ENCODE peak calls at places on chromosome 16, in eight cellular contexts. K, M, E, C, S, H, B and I are unnamed samples.

GRCh38 chr16:66899945-66900688 is 18.6 kb downstream of the CDH16 start:
- DNase-seq in K (no peak), M (peak), E (peak), C (no peak), S (no peak), H (peak), B (peak), I (peak)

GRCh38 chr16:798666-799065 is 1.9 kb downstream of the GNG13 start:
- DNase-seq in K (no peak), M (no peak), E (no peak), C (no peak), S (no peak), H (no peak), B (no peak), I (no peak)

GRCh38 chr16:54873081-54873480 is 57.6 kb upstream of the IRX5 start:
- DNase-seq in K (no peak), M (no peak), E (no peak), C (no peak), S (no peak), H (no peak), B (no peak), I (no peak)

GRCh38 chr16:78402797-78403196 is 303.3 kb downstream of the WWOX start:
- DNase-seq in K (no peak), M (no peak), E (no peak), C (no peak), S (no peak), H (no peak), B (no peak), I (no peak)

GRCh38 chr16:53814791-53815190 is 110.8 kb downstream of the FTO start:
- DNase-seq in K (no peak), M (no peak), E (no peak), C (no peak), S (no peak), H (no peak), B (no peak), I (no peak)

GRCh38 chr16:50121721-50122445 is 31.2 kb upstream of the TENT4B start:
- DNase-seq in K (peak), M (no peak), E (no peak), C (peak), S (no peak), H (no peak), B (no peak), I (no peak)

GRCh38 chr16:17138801-17139200 is 332.0 kb downstream of the XYLT1 start:
- DNase-seq in K (no peak), M (no peak), E (no peak), C (no peak), S (peak), H (no peak), B (no peak), I (no peak)

GRCh38 chr16:27999687-28000086 is 63.8 kb downstream of the GSG1L start:
- DNase-seq in K (no peak), M (no peak), E (no peak), C (no peak), S (no peak), H (no peak), B (no peak), I (no peak)

GRCh38 chr16:82033006-82033405 is 2.0 kb upstream of the HSD17B2 start:
- DNase-seq in K (no peak), M (no peak), E (peak), C (no peak), S (no peak), H (no peak), B (peak), I (no peak)

GRCh38 chr16:49513040-49513439 is 139.4 kb downstream of the C16orf78 start:
- DNase-seq in K (no peak), M (peak), E (no peak), C (no peak), S (no peak), H (no peak), B (no peak), I (no peak)

GRCh38 chr16:86991679-86992078 is 325.5 kb downstream of the C16orf95 start:
- DNase-seq in K (no peak), M (no peak), E (no peak), C (no peak), S (no peak), H (peak), B (no peak), I (no peak)

GRCh38 chr16:85872666-85873561 is 26.0 kb upstream of the IRF8 start:
- DNase-seq in K (no peak), M (no peak), E (peak), C (no peak), S (no peak), H (peak), B (no peak), I (no peak)

GRCh38 chr16:3673201-3673600 is 18.7 kb downstream of the DNASE1 start:
- DNase-seq in K (no peak), M (no peak), E (no peak), C (no peak), S (no peak), H (no peak), B (no peak), I (no peak)

GRCh38 chr16:381788-382717 is at the start of gene PGAP6:
- DNase-seq in K (peak), M (no peak), E (peak), C (no peak), S (peak), H (peak), B (peak), I (peak)

DNA sequence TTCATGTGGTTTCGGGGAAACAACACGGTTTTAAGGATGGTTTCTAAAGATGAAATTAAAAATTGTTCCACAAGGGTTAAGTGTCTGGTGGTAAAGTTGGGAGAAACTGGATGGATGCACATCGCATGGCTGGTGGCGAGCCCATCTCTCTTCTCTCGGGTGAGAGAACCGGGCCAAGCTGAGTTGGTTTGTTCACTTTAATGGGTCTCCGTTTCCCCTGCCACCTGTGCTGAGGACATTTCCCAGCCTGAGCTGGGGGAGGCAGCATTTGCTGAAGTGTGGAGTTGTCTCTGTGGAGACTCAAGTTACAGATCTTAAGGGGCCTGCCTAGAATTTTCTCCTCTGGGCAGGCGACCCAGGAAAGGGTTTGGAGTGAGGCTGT is 7.9 kb downstream of the FUS start:
- DNase-seq in K (no peak), M (no peak), E (no peak), C (no peak), S (no peak), H (no peak), B (no peak), I (no peak)
- TF ChIP-seq POLR2A in K (no peak), M (no peak), E (no peak), C (peak), S (no peak), H (no peak), B (no peak), I (no peak)

GRCh38 chr16:21526923-21527807 is 72.2 kb upstream of the METTL9 start:
- DNase-seq in K (no peak), M (no peak), E (no peak), C (no peak), S (no peak), H (no peak), B (no peak), I (no peak)
- TF ChIP-seq EP300 in K (no peak), M (no peak), E (no peak), C (no peak), S (no peak), H (no peak), B (no peak), I (no peak)

DNA sequence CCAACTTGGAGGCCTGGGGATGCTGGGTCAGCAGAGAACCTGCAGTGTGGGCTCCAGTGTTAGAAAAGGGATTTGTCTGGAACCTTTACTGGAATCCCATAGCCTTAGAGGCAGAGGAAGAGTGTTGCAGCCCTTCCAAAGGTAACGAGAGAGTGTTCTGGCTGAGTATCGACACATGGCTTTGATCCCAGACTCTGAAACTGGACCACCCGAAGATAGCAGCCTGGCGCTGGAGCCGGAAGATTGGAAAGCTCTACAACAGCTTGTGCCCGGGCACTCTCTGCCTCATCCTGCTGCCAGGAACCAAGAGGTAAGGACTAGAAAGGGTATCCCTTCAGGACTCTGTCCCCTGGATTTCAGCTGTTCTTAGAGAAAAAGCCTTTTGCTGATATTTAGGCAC is 39.7 kb downstream of the REXO5 start:
- DNase-seq in K (no peak), M (no peak), E (no peak), C (no peak), S (no peak), H (no peak), B (no peak), I (no peak)
- TF ChIP-seq POLR2A in K (no peak), M (no peak), E (no peak), C (no peak), S (no peak), H (no peak), B (no peak), I (no peak)

DNA sequence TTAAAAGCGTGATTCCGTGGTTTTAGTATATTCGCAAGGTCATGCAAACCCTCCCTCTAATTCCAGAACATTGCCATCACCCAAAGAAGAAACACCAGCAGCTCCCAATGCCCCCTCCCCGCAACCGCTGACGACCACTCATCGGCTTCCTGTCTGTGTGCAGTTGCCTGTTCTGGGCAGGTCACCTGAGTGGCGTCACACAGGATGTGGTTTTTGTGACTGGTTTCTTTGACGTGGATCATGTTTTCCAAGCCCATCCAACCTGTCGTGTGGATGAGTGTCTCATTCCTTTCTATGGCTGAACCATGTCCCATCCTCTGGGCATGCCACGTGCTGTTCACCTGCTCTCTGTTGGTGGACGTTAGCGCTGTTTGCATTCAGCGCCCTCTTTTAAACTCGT is 8.2 kb upstream of the ATP2C2 start:
- DNase-seq in K (no peak), M (no peak), E (no peak), C (no peak), S (no peak), H (no peak), B (no peak), I (no peak)
- TF ChIP-seq EP300 in K (no peak), M (no peak), E (no peak), C (no peak), S (no peak), H (no peak), B (no peak), I (no peak)

GRCh38 chr16:31108035-31108793 is at the start of gene BCKDK:
- DNase-seq in K (no peak), M (peak), E (peak), C (peak), S (peak), H (peak), B (peak), I (peak)
- TF ChIP-seq POLR2A in K (no peak), M (peak), E (peak), C (peak), S (no peak), H (peak), B (no peak), I (peak)